ENCODE peak calls at places on chromosomes 3 and 15, in eight cellular contexts. X, O, M, Z, Q, I, F and U are unnamed samples.

GRCh38 chr15:95887666-95888480 is 442.6 kb upstream of the NR2F2 start:
- DNase-seq in X (no peak), O (no peak), M (no peak), Z (no peak), Q (no peak), I (no peak), F (no peak), U (no peak)

GRCh38 chr3:136022518-136023263 is 57.2 kb downstream of the PPP2R3A start:
- DNase-seq in X (no peak), O (no peak), M (no peak), Z (no peak), Q (no peak), I (no peak), F (no peak), U (no peak)

GRCh38 chr3:38125305-38126120 is 11.4 kb downstream of the ACAA1 start:
- DNase-seq in X (peak), O (no peak), M (no peak), Z (peak), Q (no peak), I (no peak), F (no peak), U (no peak)

GRCh38 chr15:33454996-33455395 is 144.2 kb downstream of the RYR3 start:
- DNase-seq in X (no peak), O (no peak), M (no peak), Z (no peak), Q (no peak), I (no peak), F (no peak), U (no peak)

GRCh38 chr3:55471084-55471483 is 16.0 kb downstream of the WNT5A start:
- DNase-seq in X (no peak), O (no peak), M (no peak), Z (no peak), Q (no peak), I (no peak), F (no peak), U (no peak)

GRCh38 chr3:9076985-9077384 is 113.7 kb upstream of the RAD18 start:
- DNase-seq in X (no peak), O (no peak), M (no peak), Z (no peak), Q (no peak), I (no peak), F (no peak), U (no peak)

GRCh38 chr3:41169038-41169437 is 30.3 kb upstream of the CTNNB1 start:
- DNase-seq in X (no peak), O (no peak), M (no peak), Z (no peak), Q (no peak), I (no peak), F (no peak), U (no peak)

GRCh38 chr3:104069114-104069513 is 1297.6 kb upstream of the ALCAM start:
- DNase-seq in X (no peak), O (no peak), M (no peak), Z (no peak), Q (no peak), I (no peak), F (no peak), U (no peak)

GRCh38 chr15:37246856-37247255 is 146.5 kb upstream of the MEIS2 start:
- DNase-seq in X (no peak), O (no peak), M (peak), Z (no peak), Q (no peak), I (no peak), F (no peak), U (no peak)

DNA sequence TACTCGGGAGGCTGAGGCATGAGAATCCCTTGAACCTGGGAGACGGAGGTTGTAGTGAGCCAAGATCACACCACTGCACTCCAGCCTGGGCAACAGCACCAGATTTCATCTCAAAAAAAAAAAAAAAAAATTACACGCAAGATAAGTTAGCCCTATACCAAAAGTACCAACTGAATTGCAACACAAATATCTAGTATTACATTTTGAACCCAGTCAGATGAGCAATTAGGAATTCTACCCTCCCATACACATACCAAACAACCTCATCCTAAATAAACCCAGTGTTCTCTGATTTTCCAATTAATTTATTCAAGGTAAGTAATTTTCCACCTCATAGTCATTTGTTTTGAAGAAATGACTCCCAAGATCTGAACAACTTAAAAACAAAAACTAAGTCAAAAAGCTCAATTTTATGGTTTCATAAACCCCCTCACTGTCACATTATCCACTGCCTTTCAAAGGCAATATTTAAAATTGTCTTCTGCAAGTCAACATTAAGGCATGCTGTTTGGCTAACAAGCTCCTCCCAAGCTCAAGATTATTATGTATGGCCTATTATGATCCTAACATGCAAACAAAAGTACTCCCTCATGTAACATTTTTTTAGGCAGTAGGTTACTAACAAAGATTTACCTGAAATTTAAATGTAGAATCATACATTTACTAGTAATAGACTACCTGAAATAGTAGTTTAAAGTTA is 4.5 kb downstream of the RAF1 start:
- DNase-seq in X (no peak), O (no peak), M (no peak), Z (no peak), Q (no peak), I (no peak), F (no peak), U (no peak)
- TF ChIP-seq POLR2AphosphoS5 in X (no peak), O (no peak), M (no peak), Z (no peak), Q (no peak), I (no peak), F (no peak), U (no peak)

DNA sequence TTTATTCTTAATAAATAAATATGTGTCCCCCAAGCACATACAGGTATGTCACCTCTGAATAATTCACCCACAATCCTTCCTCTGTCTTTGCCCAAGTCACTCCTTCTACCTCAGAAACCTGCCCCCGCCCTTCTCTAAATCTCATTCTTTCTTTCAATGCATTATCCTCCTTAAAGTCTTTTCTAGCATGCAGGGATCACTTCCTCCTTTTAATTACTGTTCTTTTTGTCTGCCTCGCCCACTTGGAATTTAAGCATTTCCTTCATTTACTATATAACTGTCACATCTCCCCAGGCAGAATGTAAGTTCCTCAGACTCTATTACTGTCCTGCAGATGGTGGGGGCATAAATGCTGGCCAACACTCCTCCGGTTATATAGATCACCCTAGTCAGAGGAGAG is 7.8 kb downstream of the CCDC80 start:
- DNase-seq in X (no peak), O (no peak), M (peak), Z (no peak), Q (no peak), I (no peak), F (no peak), U (no peak)
- TF ChIP-seq POLR2AphosphoS5 in X (no peak), O (no peak), M (no peak), Z (no peak), Q (no peak), I (no peak), F (no peak), U (no peak)

GRCh38 chr3:15471861-15472260 is 44.5 kb downstream of the EAF1 start:
- DNase-seq in X (no peak), O (no peak), M (no peak), Z (peak), Q (no peak), I (no peak), F (no peak), U (no peak)
- TF ChIP-seq POLR2AphosphoS5 in X (no peak), O (no peak), M (no peak), Z (no peak), Q (no peak), I (no peak), F (no peak), U (no peak)

GRCh38 chr3:171374661-171375285 is 85.4 kb downstream of the TNIK start:
- DNase-seq in X (no peak), O (peak), M (no peak), Z (no peak), Q (no peak), I (no peak), F (no peak), U (no peak)

GRCh38 chr3:171375704-171376103 is 84.5 kb downstream of the TNIK start:
- DNase-seq in X (no peak), O (no peak), M (no peak), Z (no peak), Q (no peak), I (no peak), F (no peak), U (no peak)

GRCh38 chr3:171372694-171373093 is 87.5 kb downstream of the TNIK start:
- DNase-seq in X (no peak), O (no peak), M (no peak), Z (no peak), Q (no peak), I (no peak), F (no peak), U (no peak)

GRCh38 chr3:171376125-171376947 is 83.9 kb downstream of the TNIK start:
- DNase-seq in X (no peak), O (no peak), M (no peak), Z (no peak), Q (no peak), I (no peak), F (no peak), U (no peak)

GRCh38 chr3:171374260-171374659 is 85.9 kb downstream of the TNIK start:
- DNase-seq in X (no peak), O (no peak), M (no peak), Z (no peak), Q (no peak), I (no peak), F (no peak), U (no peak)
- TF ChIP-seq POLR2AphosphoS5 in X (no peak), O (no peak), M (no peak), Z (no peak), Q (no peak), I (no peak), F (no peak), U (no peak)

GRCh38 chr3:19216669-19217337 is 68.5 kb downstream of the KCNH8 start:
- DNase-seq in X (peak), O (no peak), M (no peak), Z (no peak), Q (peak), I (no peak), F (no peak), U (no peak)
- TF ChIP-seq POLR2AphosphoS5 in X (peak), O (no peak), M (no peak), Z (no peak), Q (no peak), I (no peak), F (no peak), U (no peak)

GRCh38 chr3:184175506-184175905 is 851 bp downstream of the AP2M1 start:
- DNase-seq in X (no peak), O (no peak), M (no peak), Z (no peak), Q (no peak), I (no peak), F (no peak), U (no peak)

GRCh38 chr3:184175981-184176376 is 1.3 kb downstream of the AP2M1 start:
- DNase-seq in X (no peak), O (no peak), M (no peak), Z (no peak), Q (no peak), I (no peak), F (no peak), U (no peak)

GRCh38 chr3:184173374-184173722 is 1.3 kb upstream of the AP2M1 start:
- DNase-seq in X (no peak), O (no peak), M (no peak), Z (no peak), Q (no peak), I (no peak), F (no peak), U (no peak)

GRCh38 chr3:184174278-184174645 is 393 bp upstream of the AP2M1 start:
- DNase-seq in X (no peak), O (no peak), M (no peak), Z (no peak), Q (no peak), I (no peak), F (no peak), U (no peak)

GRCh38 chr3:184174646-184175492 is at the start of gene AP2M1:
- DNase-seq in X (peak), O (peak), M (peak), Z (peak), Q (peak), I (peak), F (peak), U (peak)
- TF ChIP-seq POLR2AphosphoS5 in X (peak), O (peak), M (peak), Z (peak), Q (peak), I (peak), F (peak), U (peak)

GRCh38 chr15:90883971-90884718 is at the start of gene FES:
- DNase-seq in X (peak), O (no peak), M (peak), Z (peak), Q (peak), I (no peak), F (no peak), U (no peak)
- TF ChIP-seq POLR2AphosphoS5 in X (no peak), O (no peak), M (peak), Z (peak), Q (peak), I (no peak), F (no peak), U (no peak)

GRCh38 chr3:71133874-71134273 is 449.7 kb downstream of the FOXP1 start:
- DNase-seq in X (no peak), O (no peak), M (no peak), Z (no peak), Q (no peak), I (no peak), F (no peak), U (no peak)

GRCh38 chr3:71131893-71132314 is 451.6 kb downstream of the FOXP1 start:
- DNase-seq in X (no peak), O (no peak), M (no peak), Z (no peak), Q (no peak), I (no peak), F (no peak), U (no peak)

GRCh38 chr3:71132995-71133730 is 450.4 kb downstream of the FOXP1 start:
- DNase-seq in X (no peak), O (no peak), M (no peak), Z (no peak), Q (no peak), I (no peak), F (no peak), U (no peak)

GRCh38 chr3:71138410-71138809 is 445.1 kb downstream of the FOXP1 start:
- DNase-seq in X (no peak), O (no peak), M (no peak), Z (no peak), Q (no peak), I (no peak), F (no peak), U (no peak)

DNA sequence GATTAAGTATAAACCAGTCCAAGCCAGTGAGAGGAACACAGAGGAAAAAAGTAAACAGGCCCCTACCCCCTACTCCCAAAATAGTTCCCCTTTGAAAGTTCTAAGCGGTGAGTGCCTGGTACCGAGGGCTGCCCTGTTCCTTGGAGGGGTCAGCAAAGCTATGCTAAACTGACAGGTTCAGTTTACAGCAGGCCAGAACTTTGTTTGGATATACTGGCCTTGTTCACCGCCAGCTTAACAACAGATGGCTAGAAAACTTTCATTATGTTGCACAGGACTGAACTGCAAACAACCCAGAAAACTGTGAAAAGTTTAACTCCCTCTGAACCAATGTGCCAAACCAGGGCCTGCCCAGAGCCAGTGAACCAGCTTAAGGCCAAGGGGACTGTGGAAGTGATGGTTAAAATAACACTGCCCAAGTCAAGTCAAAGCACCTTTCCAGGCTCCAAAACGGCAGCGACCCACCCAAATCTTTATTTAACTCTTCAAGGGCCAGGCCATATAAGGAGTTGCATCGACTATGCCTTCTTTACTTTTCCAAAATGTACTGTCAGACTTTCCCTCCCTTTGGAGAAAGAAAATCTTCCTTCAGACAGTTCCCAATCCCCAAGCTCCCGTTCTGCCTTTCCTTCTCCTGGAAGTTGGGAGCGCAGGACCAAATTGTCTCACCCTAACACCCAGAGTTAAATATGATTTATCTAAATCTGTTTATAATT is 448.0 kb downstream of the FOXP1 start:
- DNase-seq in X (peak), O (no peak), M (no peak), Z (no peak), Q (no peak), I (no peak), F (no peak), U (no peak)
- TF ChIP-seq POLR2AphosphoS5 in X (peak), O (no peak), M (no peak), Z (no peak), Q (no peak), I (no peak), F (no peak), U (no peak)

GRCh38 chr15:71612869-71613268 is 197.5 kb upstream of the NR2E3 start:
- DNase-seq in X (no peak), O (no peak), M (no peak), Z (no peak), Q (no peak), I (no peak), F (no peak), U (no peak)
- TF ChIP-seq POLR2AphosphoS5 in X (peak), O (no peak), M (no peak), Z (no peak), Q (no peak), I (no peak), F (no peak), U (no peak)

GRCh38 chr3:33114622-33115023 is 809 bp downstream of the CRTAP start:
- DNase-seq in X (no peak), O (no peak), M (no peak), Z (no peak), Q (no peak), I (no peak), F (no peak), U (no peak)
- TF ChIP-seq POLR2AphosphoS5 in X (no peak), O (no peak), M (no peak), Z (no peak), Q (peak), I (no peak), F (no peak), U (no peak)